ENCODE peak calls at places on chromosomes 13 and 19, in nine cellular contexts. X is aorta, Q is psoas muscle, K is ovary, D is colonic mucosa, C is AG04450, F is mucosa of descending colon, P is heart left ventricle, A is body of pancreas. W is an unnamed sample.
A peak's percentile ranks its signal among the peaks of the same experiment; 100 is the strongest.

GRCh38 chr13:113586661-113587479 is 2.3 kb downstream of the TFDP1 start:
- DNase-seq in K (peak; percentile 7), F (peak; percentile 27), P (no peak), A (peak; percentile 8), C (no peak), Q (peak; percentile 15), X (no peak), D (peak; percentile 17), W (peak; percentile 60)

GRCh38 chr13:35672611-35673010 is 196.1 kb upstream of the MAB21L1 start:
- DNase-seq in P (no peak), F (no peak), D (no peak), A (no peak), X (no peak), Q (no peak), K (no peak), C (no peak), W (no peak)

GRCh38 chr13:57630661-57631606 is 610 bp upstream of the PCDH17 start:
- DNase-seq in Q (no peak), K (no peak), D (no peak), F (no peak), C (no peak), P (peak; percentile 25), A (no peak), X (peak; percentile 67), W (peak; percentile 83)

GRCh38 chr19:1243768-1244692 is 2.5 kb downstream of the ATP5F1D start:
- DNase-seq in K (peak; percentile 88), A (peak; percentile 89), C (no peak), F (peak; percentile 91), D (peak; percentile 91), P (peak; percentile 92), X (peak; percentile 95), Q (peak; percentile 97), W (peak; percentile 100)

GRCh38 chr13:73109969-73110368 is 51.2 kb downstream of the KLF5 start:
- DNase-seq in P (no peak), F (no peak), C (no peak), X (no peak), A (no peak), K (no peak), D (no peak), Q (no peak), W (no peak)

GRCh38 chr13:95707442-95708389 is 30.8 kb downstream of the DNAJC3 start:
- DNase-seq in F (no peak), Q (no peak), D (no peak), K (no peak), X (no peak), C (no peak), A (no peak), P (no peak), W (no peak)

GRCh38 chr13:28981530-28981929 is 161.4 kb downstream of the MTUS2 start:
- DNase-seq in A (no peak), Q (no peak), C (no peak), P (peak; percentile 51), F (no peak), D (no peak), K (no peak), X (no peak), W (no peak)

GRCh38 chr13:21243045-21243842 is 66.8 kb downstream of the MRPL57 start:
- DNase-seq in K (no peak), X (no peak), P (no peak), C (no peak), F (no peak), A (no peak), Q (no peak), D (no peak), W (no peak)

GRCh38 chr13:46022476-46022875 is 30.1 kb downstream of the ZC3H13 start:
- DNase-seq in C (no peak), K (no peak), F (no peak), X (no peak), Q (no peak), P (no peak), A (no peak), D (no peak), W (no peak)

GRCh38 chr13:78046349-78046748 is 127.7 kb upstream of the EDNRB start:
- DNase-seq in F (no peak), A (no peak), D (no peak), X (no peak), C (no peak), K (no peak), Q (no peak), P (no peak), W (no peak)

GRCh38 chr19:50371914-50372475 is 4.3 kb upstream of the NR1H2 start:
- DNase-seq in F (no peak), P (no peak), D (no peak), Q (no peak), X (no peak), C (no peak), K (no peak), A (no peak), W (no peak)

GRCh38 chr13:73103238-73103637 is 44.4 kb downstream of the KLF5 start:
- DNase-seq in D (no peak), A (no peak), C (no peak), K (no peak), X (no peak), Q (no peak), F (no peak), P (no peak), W (no peak)

GRCh38 chr13:91313103-91313502 is 34.4 kb upstream of the MIR17HG start:
- DNase-seq in K (no peak), C (no peak), D (no peak), Q (no peak), X (no peak), P (no peak), A (no peak), F (no peak), W (no peak)

GRCh38 chr19:46866407-46867132 is 5.8 kb downstream of the ARHGAP35 start:
- DNase-seq in D (no peak), X (no peak), C (no peak), A (no peak), P (no peak), K (no peak), Q (no peak), F (no peak), W (no peak)

GRCh38 chr13:73521970-73522549 is 463.3 kb downstream of the KLF5 start:
- DNase-seq in F (no peak), Q (no peak), A (no peak), K (no peak), D (no peak), X (no peak), P (no peak), C (no peak), W (no peak)

GRCh38 chr13:61183670-61184069 is 232.0 kb downstream of the PCDH20 start:
- DNase-seq in Q (no peak), F (no peak), D (no peak), X (no peak), K (no peak), C (no peak), A (no peak), P (no peak), W (no peak)

GRCh38 chr13:97284558-97284957 is 62.4 kb downstream of the MBNL2 start:
- DNase-seq in K (no peak), A (no peak), F (no peak), Q (no peak), P (no peak), X (no peak), D (no peak), C (no peak), W (no peak)

GRCh38 chr13:71054358-71054757 is 812.6 kb downstream of the DACH1 start:
- DNase-seq in K (no peak), X (no peak), Q (no peak), P (no peak), D (no peak), F (no peak), C (no peak), A (no peak), W (no peak)

GRCh38 chr13:27336005-27336673 is 65.5 kb downstream of the RASL11A start:
- DNase-seq in A (no peak), Q (no peak), F (no peak), P (no peak), C (no peak), K (no peak), X (no peak), D (no peak), W (no peak)

GRCh38 chr13:27338207-27338606 is 67.6 kb downstream of the RASL11A start:
- DNase-seq in F (no peak), D (no peak), K (no peak), P (no peak), C (no peak), A (no peak), Q (no peak), X (no peak), W (no peak)

GRCh38 chr13:27341616-27342015 is 71.0 kb downstream of the RASL11A start:
- DNase-seq in F (no peak), K (no peak), D (no peak), A (no peak), P (no peak), C (no peak), X (no peak), Q (no peak), W (peak; percentile 17)

GRCh38 chr13:27338816-27339215 is 68.2 kb downstream of the RASL11A start:
- DNase-seq in C (no peak), P (no peak), A (no peak), X (no peak), K (no peak), D (no peak), Q (no peak), F (no peak), W (no peak)

DNA sequence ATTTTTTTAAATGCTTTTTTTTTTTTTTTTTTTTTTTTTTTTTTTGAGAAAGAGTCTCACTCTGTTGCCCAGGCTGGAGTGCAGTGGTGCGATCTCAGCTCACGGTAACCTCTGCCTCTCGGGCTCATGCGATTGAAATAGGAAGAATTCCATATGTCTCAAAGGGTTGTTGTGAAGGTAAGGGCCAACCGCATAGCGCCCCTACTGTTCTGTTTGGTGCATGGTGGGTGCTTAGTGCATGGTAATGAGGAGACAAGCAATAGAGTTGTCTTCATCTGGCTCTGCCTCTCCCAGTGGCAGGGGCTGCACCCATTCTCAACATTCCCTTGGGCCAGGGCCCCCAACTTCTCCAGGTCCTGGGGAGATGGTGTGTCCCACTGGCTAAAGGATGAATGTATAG is 68.7 kb downstream of the RASL11A start:
- DNase-seq in F (peak; percentile 50), K (no peak), Q (no peak), X (no peak), C (no peak), P (no peak), A (peak; percentile 33), D (peak; percentile 38), W (no peak)
- H3K9me3 ChIP-seq in F (no peaks in the 10 kb centered on the region), K (no peaks in the 10 kb centered on the region), Q (no peaks in the 10 kb centered on the region), X (no peaks in the 10 kb centered on the region), C (no peaks in the 10 kb centered on the region), P (no peaks in the 10 kb centered on the region), A (no peaks in the 10 kb centered on the region), D (no peaks in the 10 kb centered on the region), W (no peaks in the 10 kb centered on the region)

GRCh38 chr19:9523885-9524474 is 14.5 kb downstream of the ZNF426 start:
- DNase-seq in K (no peak), F (no peak), X (no peak), P (no peak), C (no peak), A (no peak), D (no peak), Q (no peak), W (no peak)
- H3K9me3 ChIP-seq in K (peaks cover 62% of the 10 kb centered on the region), F (peaks cover 98% of the 10 kb centered on the region), X (peaks cover 38% of the 10 kb centered on the region), P (peaks cover 93% of the 10 kb centered on the region), C (peaks cover 75% of the 10 kb centered on the region), A (peaks cover 77% of the 10 kb centered on the region), D (peaks cover 20% of the 10 kb centered on the region), Q (peaks cover 95% of the 10 kb centered on the region), W (peaks cover 46% of the 10 kb centered on the region)

GRCh38 chr19:37563518-37563917 is 31.1 kb downstream of the ZNF571 start:
- DNase-seq in F (no peak), X (no peak), Q (no peak), A (no peak), K (no peak), P (no peak), C (no peak), D (no peak), W (no peak)
- H3K9me3 ChIP-seq in F (peaks cover 56% of the 10 kb centered on the region), X (peaks cover 22% of the 10 kb centered on the region), Q (peaks cover 9% of the 10 kb centered on the region), A (peaks cover 80% of the 10 kb centered on the region), K (peaks cover 54% of the 10 kb centered on the region), P (no peaks in the 10 kb centered on the region), C (peaks cover 34% of the 10 kb centered on the region), D (peaks cover 14% of the 10 kb centered on the region), W (peaks cover 54% of the 10 kb centered on the region)

GRCh38 chr19:23203841-23204344 is 46.3 kb downstream of the ZNF724 start:
- DNase-seq in Q (peak; percentile 70), D (no peak), F (no peak), P (peak; percentile 36), A (no peak), K (no peak), C (no peak), X (peak; percentile 78), W (peak; percentile 25)
- H3K9me3 ChIP-seq in Q (no peaks in the 10 kb centered on the region), D (no peaks in the 10 kb centered on the region), F (peaks cover 56% of the 10 kb centered on the region), P (no peaks in the 10 kb centered on the region), A (no peaks in the 10 kb centered on the region), K (no peaks in the 10 kb centered on the region), C (peaks cover 41% of the 10 kb centered on the region), X (no peaks in the 10 kb centered on the region), W (no peaks in the 10 kb centered on the region)